ENCODE peak calls at places on chromosomes 6 and 20, in four cellular contexts. O is heart right ventricle, C is ovary, T is neural progenitor cell. X is an unnamed sample.

GRCh38 chr6:13355969-13356368 is 27.6 kb upstream of the TBC1D7 start:
- DNase-seq in O (no peak), T (no peak), C (no peak), X (no peak)

GRCh38 chr6:48144024-48144423 is 33.0 kb upstream of the PTCHD4 start:
- DNase-seq in C (no peak), O (no peak), T (no peak), X (no peak)

GRCh38 chr6:88650029-88650619 is 313.3 kb downstream of the RNGTT start:
- DNase-seq in T (no peak), C (no peak), O (no peak), X (no peak)

GRCh38 chr6:139996253-139996834 is 621.9 kb upstream of the CITED2 start:
- DNase-seq in C (no peak), T (peak), O (no peak), X (no peak)

GRCh38 chr20:3146732-3147341 is 12.8 kb downstream of the FASTKD5 start:
- DNase-seq in O (no peak), T (no peak), C (no peak), X (no peak)

GRCh38 chr6:157778719-157779118 is 44.3 kb upstream of the SNX9 start:
- DNase-seq in T (no peak), C (no peak), O (no peak), X (no peak)

GRCh38 chr6:132063738-132064137 is 112.6 kb upstream of the CCN2 start:
- DNase-seq in C (no peak), O (no peak), T (no peak), X (no peak)

GRCh38 chr6:17908831-17909230 is 78.6 kb downstream of the KIF13A start:
- DNase-seq in O (no peak), C (no peak), T (no peak), X (no peak)

GRCh38 chr6:2970753-2971419 is 481 bp downstream of the SERPINB6 start:
- DNase-seq in C (peak), T (peak), O (peak), X (no peak)

GRCh38 chr20:44861547-44862006 is 23.9 kb upstream of the YWHAB start:
- DNase-seq in T (no peak), O (no peak), C (no peak), X (no peak)

GRCh38 chr20:43919686-43920403 is 5.2 kb downstream of the TOX2 start:
- DNase-seq in C (no peak), O (no peak), T (no peak), X (no peak)

GRCh38 chr6:33963351-33963750 is 159.5 kb upstream of the MLN start:
- DNase-seq in O (no peak), C (no peak), T (no peak), X (no peak)

GRCh38 chr6:122798099-122798641 is 9.1 kb downstream of the SMPDL3A start:
- DNase-seq in O (no peak), T (no peak), C (no peak), X (no peak)

GRCh38 chr6:635233-635632 is 21.7 kb downstream of the HUS1B start:
- DNase-seq in C (no peak), T (no peak), O (no peak), X (no peak)

GRCh38 chr20:43058077-43058476 is 131.6 kb downstream of the PTPRT start:
- DNase-seq in C (no peak), T (no peak), O (no peak), X (no peak)

GRCh38 chr6:112029045-112029822 is 24.7 kb upstream of the CCN6 start:
- DNase-seq in C (peak), T (peak), O (peak), X (peak)

GRCh38 chr6:12941422-12941821 is 224.9 kb downstream of the PHACTR1 start:
- DNase-seq in T (no peak), C (no peak), O (no peak), X (no peak)

GRCh38 chr6:78701407-78701806 is 165.9 kb upstream of the IRAK1BP1 start:
- DNase-seq in O (no peak), T (no peak), C (no peak), X (no peak)

GRCh38 chr6:21323577-21323976 is 270.0 kb upstream of the SOX4 start:
- DNase-seq in O (no peak), C (no peak), T (no peak), X (no peak)

GRCh38 chr6:118770112-118770788 is 118.9 kb upstream of the CEP85L start:
- DNase-seq in O (no peak), C (no peak), T (no peak), X (no peak)

GRCh38 chr6:53603381-53604121 is 58.6 kb upstream of the GCLC start:
- DNase-seq in O (no peak), C (no peak), T (no peak), X (no peak)

GRCh38 chr6:104951677-104952076 is 5.2 kb upstream of the LIN28B start:
- DNase-seq in O (no peak), C (no peak), T (no peak), X (no peak)

GRCh38 chr6:104954091-104954797 is 2.7 kb upstream of the LIN28B start:
- DNase-seq in O (no peak), T (peak), C (no peak), X (no peak)

GRCh38 chr6:104955491-104955890 is 1.4 kb upstream of the LIN28B start:
- DNase-seq in O (no peak), C (no peak), T (peak), X (no peak)

GRCh38 chr6:104952911-104953409 is 3.9 kb upstream of the LIN28B start:
- DNase-seq in O (no peak), T (peak), C (no peak), X (no peak)

DNA sequence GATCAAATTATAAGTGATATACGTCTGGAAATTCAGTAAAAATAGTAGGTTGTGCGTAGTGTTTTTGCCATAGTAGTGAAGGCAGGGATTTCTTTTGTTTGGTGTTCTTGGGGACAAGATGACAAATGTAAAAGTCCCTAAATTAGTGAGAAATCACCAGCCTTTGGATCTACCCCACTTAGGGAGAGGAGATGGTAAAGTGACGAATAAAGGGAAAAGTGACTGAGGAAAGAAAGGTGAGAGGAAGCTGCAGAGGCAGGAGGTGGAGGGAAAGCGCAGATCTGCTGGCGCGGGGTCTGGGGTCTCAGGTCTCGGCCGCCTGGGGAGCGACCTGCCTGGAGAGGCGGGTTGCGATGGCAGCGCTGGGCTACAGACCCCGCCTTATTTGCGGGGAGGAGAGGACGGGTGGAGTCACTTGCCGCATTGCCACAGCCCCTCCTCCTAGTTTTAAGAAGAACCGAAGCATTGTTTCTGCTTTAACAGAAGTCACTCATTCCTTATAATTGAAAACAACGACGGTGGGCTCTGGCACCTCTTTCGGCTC is 3.4 kb upstream of the LIN28B start:
- DNase-seq in C (no peak), O (no peak), T (peak), X (no peak)
- H3K4me3 ChIP-seq in C (no peak), O (no peak), T (peak), X (no peak)

GRCh38 chr6:31576897-31577341 is 1.6 kb downstream of the TNF start:
- DNase-seq in T (no peak), O (no peak), C (no peak), X (no peak)
- H3K4me3 ChIP-seq in T (no peak), O (no peak), C (no peak), X (no peak)

DNA sequence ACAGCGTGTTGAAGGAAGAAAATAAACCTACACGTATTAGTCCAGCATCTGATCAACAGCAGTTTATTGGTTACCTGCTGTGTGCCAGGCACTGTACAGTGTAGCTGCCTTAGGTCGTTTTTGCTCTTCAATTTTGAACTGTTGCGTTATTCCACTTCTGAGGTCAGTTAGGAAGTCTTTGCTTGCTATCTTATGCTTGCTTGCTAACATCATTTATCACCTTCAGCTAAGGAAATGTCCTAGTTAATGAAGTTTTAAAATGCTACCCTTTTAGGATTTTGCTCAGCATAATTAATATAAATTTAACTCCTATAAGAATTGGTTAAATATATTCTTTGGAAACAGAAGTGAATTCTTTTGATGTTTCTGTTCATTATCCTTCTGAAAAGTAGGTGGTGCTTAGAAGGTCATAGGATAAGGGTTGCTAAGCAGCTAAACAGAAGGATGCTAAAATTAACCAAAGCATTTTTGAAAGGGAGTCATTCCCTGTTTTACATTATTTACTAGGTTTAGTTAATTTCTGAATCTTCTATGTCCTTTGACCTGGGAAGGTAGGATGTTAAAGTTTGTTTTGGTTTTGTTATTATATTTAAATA is 3.4 kb downstream of the RREB1 start:
- DNase-seq in T (no peak), C (no peak), O (no peak), X (no peak)
- H3K4me3 ChIP-seq in T (no peak), C (no peak), O (peak), X (peak)

DNA sequence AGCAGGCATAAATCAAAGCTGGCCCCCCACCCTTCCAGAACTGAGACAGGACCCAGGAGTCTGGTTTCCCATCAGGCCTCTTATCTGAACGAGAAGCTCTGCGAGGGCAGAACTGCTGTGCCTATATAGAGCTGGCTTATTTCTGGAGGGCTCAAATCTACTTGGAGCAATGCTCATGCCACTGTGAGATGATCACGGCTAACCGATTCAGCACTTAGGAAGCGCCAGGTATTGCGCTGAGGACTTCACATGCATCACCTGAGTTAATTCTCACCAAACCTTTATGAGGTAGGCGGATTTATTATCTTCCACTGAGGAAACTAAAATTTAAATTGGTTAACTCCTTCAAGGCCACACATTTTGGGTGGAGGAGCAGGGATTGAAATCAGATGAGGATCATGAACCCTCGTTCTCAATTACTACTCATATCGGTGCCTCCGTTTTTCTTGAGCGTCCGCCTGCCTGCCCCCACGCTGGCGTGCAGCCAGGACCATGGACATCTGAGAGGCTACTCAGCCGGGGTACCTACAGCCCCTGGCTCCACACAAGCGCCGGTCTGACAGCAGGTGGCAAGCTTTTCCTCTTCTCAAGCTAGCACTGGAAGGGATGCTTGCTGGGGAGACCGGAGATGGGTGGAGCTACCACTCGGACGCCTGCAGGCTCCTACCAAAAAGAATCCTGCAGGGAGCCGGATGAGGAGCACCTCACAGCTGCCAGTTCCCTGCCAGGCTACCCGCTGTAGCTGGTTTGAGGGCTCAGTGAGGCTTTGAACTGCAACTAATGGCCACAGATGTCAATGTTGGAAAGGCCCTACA is 1.0 kb upstream of the PCIF1 start:
- DNase-seq in T (peak), O (peak), C (peak), X (peak)
- H3K4me3 ChIP-seq in T (peak), O (peak), C (peak), X (peak)

GRCh38 chr6:133890941-133891813 is 2.3 kb downstream of the TCF21 start:
- DNase-seq in C (peak), T (peak), O (peak), X (no peak)

GRCh38 chr6:133893324-133893692 is 4.4 kb downstream of the TCF21 start:
- DNase-seq in O (no peak), T (no peak), C (no peak), X (no peak)

GRCh38 chr6:133889557-133890301 is 816 bp downstream of the TCF21 start:
- DNase-seq in T (peak), O (no peak), C (peak), X (no peak)

GRCh38 chr6:133892444-133893323 is 3.8 kb downstream of the TCF21 start:
- DNase-seq in O (no peak), C (peak), T (peak), X (no peak)

GRCh38 chr6:133891814-133892443 is 3.0 kb downstream of the TCF21 start:
- DNase-seq in O (no peak), C (no peak), T (no peak), X (no peak)
- H3K4me3 ChIP-seq in O (peak), C (peak), T (peak), X (peak)

DNA sequence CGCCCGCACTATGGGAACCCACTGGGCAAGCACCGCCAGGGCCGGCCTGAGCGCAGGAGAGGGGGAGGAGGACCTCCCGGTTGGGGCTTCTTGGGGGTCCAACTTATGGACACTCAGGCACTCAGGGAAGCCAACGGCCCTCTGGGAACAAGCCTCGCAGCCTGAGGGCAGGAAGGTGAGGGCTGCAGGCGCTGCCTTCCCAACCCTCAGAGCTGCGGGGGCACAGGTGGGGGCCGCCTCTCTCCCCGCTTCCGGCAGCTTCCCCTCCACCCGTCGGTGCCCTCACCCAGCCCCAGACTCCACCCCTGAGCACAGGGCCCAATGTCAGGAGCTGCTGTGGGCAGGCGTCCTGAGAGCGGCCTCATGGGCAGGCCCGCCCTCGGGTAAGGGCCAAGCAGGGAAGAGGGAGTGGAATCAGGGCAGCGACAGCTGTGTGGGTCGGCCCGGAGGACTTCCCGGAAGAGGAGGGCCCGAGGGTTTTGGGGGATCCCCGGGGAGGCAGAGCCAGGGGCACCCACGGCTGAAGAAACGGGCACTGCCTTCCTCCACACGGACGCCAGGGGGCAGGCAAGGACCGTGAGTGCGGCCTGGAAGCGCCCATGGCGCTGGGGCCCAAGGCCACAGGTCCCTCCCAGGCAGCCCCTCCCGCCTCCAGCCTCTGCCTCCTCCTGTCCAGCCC is 488 bp upstream of the PTK6 start:
- DNase-seq in C (peak), O (peak), T (peak), X (no peak)
- H3K4me3 ChIP-seq in C (no peak), O (peak), T (peak), X (peak)

GRCh38 chr6:71197267-71197666 is 91.3 kb upstream of the OGFRL1 start:
- DNase-seq in C (no peak), T (no peak), O (no peak), X (no peak)

GRCh38 chr6:71198908-71199307 is 89.7 kb upstream of the OGFRL1 start:
- DNase-seq in O (no peak), T (no peak), C (no peak), X (no peak)

GRCh38 chr6:71197770-71198169 is 90.8 kb upstream of the OGFRL1 start:
- DNase-seq in C (no peak), T (no peak), O (no peak), X (no peak)

GRCh38 chr6:71190809-71191208 is 97.8 kb upstream of the OGFRL1 start:
- DNase-seq in O (no peak), T (peak), C (no peak), X (no peak)

GRCh38 chr6:71194730-71195129 is 93.9 kb upstream of the OGFRL1 start:
- DNase-seq in O (no peak), C (no peak), T (no peak), X (no peak)
- H3K4me3 ChIP-seq in O (no peak), C (no peak), T (no peak), X (no peak)

GRCh38 chr6:101396552-101397173 is 3.2 kb downstream of the GRIK2 start:
- DNase-seq in O (peak), C (peak), T (peak), X (no peak)

GRCh38 chr6:101397199-101397598 is 3.7 kb downstream of the GRIK2 start:
- DNase-seq in C (no peak), O (no peak), T (peak), X (no peak)

GRCh38 chr6:101399627-101399955 is 6.1 kb downstream of the GRIK2 start:
- DNase-seq in O (no peak), T (peak), C (no peak), X (no peak)

GRCh38 chr6:101400341-101400740 is 6.8 kb downstream of the GRIK2 start:
- DNase-seq in O (no peak), C (no peak), T (no peak), X (no peak)

DNA sequence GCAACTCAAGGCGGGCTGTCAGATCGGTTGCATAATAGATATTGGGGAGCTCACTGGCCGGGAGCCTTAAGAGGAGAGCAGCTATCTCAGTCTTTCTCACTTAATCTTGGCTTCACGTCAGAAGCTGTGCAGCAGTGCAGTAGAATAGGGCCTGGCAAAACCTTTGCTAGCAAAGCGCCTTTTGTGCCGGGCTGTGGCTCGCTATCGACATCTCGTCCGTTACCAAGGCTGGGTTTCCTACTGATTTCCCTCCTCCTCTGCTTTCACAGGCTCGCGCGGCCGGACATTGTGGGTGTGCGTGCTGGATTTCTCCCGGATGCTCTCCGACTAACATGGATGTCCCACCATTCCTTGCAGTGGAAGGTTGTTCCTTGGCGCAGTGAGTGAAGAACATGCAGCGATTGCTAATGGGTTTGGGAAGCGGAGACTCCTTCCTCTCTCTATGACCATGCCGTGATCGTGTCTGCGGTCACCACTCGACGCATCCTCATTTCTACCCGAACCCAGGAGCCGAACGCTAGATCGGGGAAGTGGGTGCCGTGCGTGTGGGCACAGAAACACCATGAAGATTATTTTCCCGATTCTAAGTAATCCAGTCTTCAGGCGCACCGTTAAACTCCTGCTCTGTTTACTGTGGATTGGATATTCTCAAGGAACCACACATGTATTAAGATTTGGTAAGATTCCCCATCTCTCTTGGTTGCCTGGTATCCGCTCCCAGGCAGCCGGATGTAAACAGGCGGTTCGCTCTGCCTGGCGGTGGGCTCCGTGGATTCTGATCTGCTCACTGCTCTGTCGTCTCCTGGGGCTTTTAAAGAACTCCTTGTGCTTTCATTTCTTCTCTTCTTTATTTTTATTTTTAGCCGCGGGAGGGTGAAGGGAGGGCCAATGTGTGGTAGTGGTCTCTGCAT is 5.5 kb downstream of the GRIK2 start:
- DNase-seq in O (no peak), T (peak), C (no peak), X (no peak)
- H3K4me3 ChIP-seq in O (no peak), T (peak), C (no peak), X (no peak)